ENCODE peak calls at places on chromosomes 11 and 22, in six cellular contexts. One of them, this sample, is unnamed.

GRCh38 chr11:121553367-121553766 is 100.6 kb upstream of the SORL1-AS1 start:
- DNase-seq in mesothelial cell of epicardium: no peak
- DNase-seq in HFF-Myc: no peak
- DNase-seq in AG09319: no peak
- DNase-seq in Peyer's patch: no peak
- DNase-seq in astrocyte of the cerebellum: no peak
- DNase-seq in this sample: no peak

GRCh38 chr11:121582296-121582695 is 129.5 kb upstream of the SORL1-AS1 start:
- DNase-seq in AG09319: no peak
- DNase-seq in HFF-Myc: no peak
- DNase-seq in mesothelial cell of epicardium: no peak
- DNase-seq in astrocyte of the cerebellum: no peak
- DNase-seq in Peyer's patch: no peak
- DNase-seq in this sample: no peak

GRCh38 chr11:11659567-11660341 is 37.9 kb upstream of the GALNT18 start:
- DNase-seq in AG09319: no peak
- DNase-seq in mesothelial cell of epicardium: no peak
- DNase-seq in Peyer's patch: no peak
- DNase-seq in HFF-Myc: no peak
- DNase-seq in astrocyte of the cerebellum: no peak
- DNase-seq in this sample: no peak

GRCh38 chr11:73404048-73404447 is 27.8 kb downstream of the RELT start:
- DNase-seq in AG09319: no peak
- DNase-seq in mesothelial cell of epicardium: no peak
- DNase-seq in astrocyte of the cerebellum: no peak
- DNase-seq in Peyer's patch: peak; percentile 72
- DNase-seq in HFF-Myc: no peak
- DNase-seq in this sample: peak; percentile 49

GRCh38 chr11:35343033-35343598 is 76.2 kb downstream of the SLC1A2 start:
- DNase-seq in astrocyte of the cerebellum: no peak
- DNase-seq in Peyer's patch: no peak
- DNase-seq in AG09319: no peak
- DNase-seq in HFF-Myc: no peak
- DNase-seq in mesothelial cell of epicardium: no peak
- DNase-seq in this sample: no peak

GRCh38 chr11:117815262-117815803 is 9.2 kb downstream of the FXYD2 start:
- DNase-seq in AG09319: no peak
- DNase-seq in Peyer's patch: peak; percentile 87
- DNase-seq in mesothelial cell of epicardium: no peak
- DNase-seq in HFF-Myc: no peak
- DNase-seq in astrocyte of the cerebellum: no peak
- DNase-seq in this sample: peak; percentile 55

GRCh38 chr22:37442537-37442936 is 15.3 kb upstream of the ELFN2 start:
- DNase-seq in HFF-Myc: no peak
- DNase-seq in Peyer's patch: no peak
- DNase-seq in AG09319: no peak
- DNase-seq in astrocyte of the cerebellum: no peak
- DNase-seq in mesothelial cell of epicardium: no peak
- DNase-seq in this sample: no peak

GRCh38 chr22:47923011-47923427 is 1160.6 kb downstream of the TBC1D22A start:
- DNase-seq in AG09319: no peak
- DNase-seq in HFF-Myc: no peak
- DNase-seq in astrocyte of the cerebellum: no peak
- DNase-seq in mesothelial cell of epicardium: no peak
- DNase-seq in Peyer's patch: no peak
- DNase-seq in this sample: no peak

GRCh38 chr11:121112498-121113455 is 11.7 kb downstream of the TECTA start:
- DNase-seq in Peyer's patch: peak; percentile 60
- DNase-seq in astrocyte of the cerebellum: peak; percentile 40
- DNase-seq in HFF-Myc: peak; percentile 40
- DNase-seq in AG09319: no peak
- DNase-seq in mesothelial cell of epicardium: peak; percentile 41
- DNase-seq in this sample: peak; percentile 49

GRCh38 chr11:12569499-12570040 is 104.7 kb upstream of the TEAD1 start:
- DNase-seq in astrocyte of the cerebellum: no peak
- DNase-seq in HFF-Myc: no peak
- DNase-seq in mesothelial cell of epicardium: no peak
- DNase-seq in Peyer's patch: no peak
- DNase-seq in AG09319: no peak
- DNase-seq in this sample: no peak

GRCh38 chr22:46547883-46548244 is 10.4 kb upstream of the CELSR1 start:
- DNase-seq in astrocyte of the cerebellum: no peak
- DNase-seq in mesothelial cell of epicardium: no peak
- DNase-seq in AG09319: no peak
- DNase-seq in Peyer's patch: peak; percentile 71
- DNase-seq in HFF-Myc: no peak
- DNase-seq in this sample: peak; percentile 51

GRCh38 chr11:1358286-1358685 is 31.4 kb upstream of the BRSK2 start:
- DNase-seq in mesothelial cell of epicardium: no peak
- DNase-seq in HFF-Myc: no peak
- DNase-seq in AG09319: no peak
- DNase-seq in Peyer's patch: no peak
- DNase-seq in astrocyte of the cerebellum: no peak
- DNase-seq in this sample: no peak

GRCh38 chr11:74641289-74641688 is 48.9 kb downstream of the POLD3 start:
- DNase-seq in HFF-Myc: no peak
- DNase-seq in Peyer's patch: no peak
- DNase-seq in AG09319: no peak
- DNase-seq in astrocyte of the cerebellum: no peak
- DNase-seq in mesothelial cell of epicardium: no peak
- DNase-seq in this sample: no peak

GRCh38 chr22:17846326-17846992 is 72.2 kb upstream of the BID start:
- DNase-seq in AG09319: peak; percentile 24
- DNase-seq in mesothelial cell of epicardium: no peak
- DNase-seq in astrocyte of the cerebellum: no peak
- DNase-seq in Peyer's patch: no peak
- DNase-seq in HFF-Myc: no peak
- DNase-seq in this sample: no peak

GRCh38 chr11:25943777-25944661 is 387.9 kb upstream of the ANO3 start:
- DNase-seq in mesothelial cell of epicardium: no peak
- DNase-seq in HFF-Myc: no peak
- DNase-seq in astrocyte of the cerebellum: no peak
- DNase-seq in Peyer's patch: no peak
- DNase-seq in AG09319: no peak
- DNase-seq in this sample: peak; percentile 25

GRCh38 chr11:114099392-114100178 is 40.1 kb downstream of the ZBTB16 start:
- DNase-seq in astrocyte of the cerebellum: no peak
- DNase-seq in mesothelial cell of epicardium: no peak
- DNase-seq in Peyer's patch: peak; percentile 42
- DNase-seq in AG09319: no peak
- DNase-seq in HFF-Myc: no peak
- DNase-seq in this sample: no peak

GRCh38 chr11:75703709-75704237 is 13.9 kb upstream of the MOGAT2 start:
- DNase-seq in Peyer's patch: no peak
- DNase-seq in AG09319: no peak
- DNase-seq in HFF-Myc: no peak
- DNase-seq in astrocyte of the cerebellum: no peak
- DNase-seq in mesothelial cell of epicardium: no peak
- DNase-seq in this sample: no peak

GRCh38 chr11:75376175-75376574 is 23.1 kb upstream of the RPS3 start:
- DNase-seq in Peyer's patch: no peak
- DNase-seq in mesothelial cell of epicardium: no peak
- DNase-seq in astrocyte of the cerebellum: no peak
- DNase-seq in AG09319: no peak
- DNase-seq in HFF-Myc: no peak
- DNase-seq in this sample: no peak

GRCh38 chr11:65500262-65501004 is 1.6 kb downstream of the MALAT1 start:
- DNase-seq in HFF-Myc: peak; percentile 45
- DNase-seq in mesothelial cell of epicardium: no peak
- DNase-seq in AG09319: no peak
- DNase-seq in astrocyte of the cerebellum: no peak
- DNase-seq in Peyer's patch: peak; percentile 66
- DNase-seq in this sample: peak; percentile 44

GRCh38 chr22:20239951-20240773 is 28.0 kb downstream of the RTN4R start:
- DNase-seq in Peyer's patch: no peak
- DNase-seq in mesothelial cell of epicardium: peak; percentile 55
- DNase-seq in AG09319: no peak
- DNase-seq in HFF-Myc: no peak
- DNase-seq in astrocyte of the cerebellum: no peak
- DNase-seq in this sample: no peak

GRCh38 chr11:32005786-32006406 is 85.0 kb upstream of the RCN1 start:
- DNase-seq in mesothelial cell of epicardium: no peak
- DNase-seq in astrocyte of the cerebellum: peak; percentile 29
- DNase-seq in Peyer's patch: no peak
- DNase-seq in HFF-Myc: peak; percentile 3
- DNase-seq in AG09319: no peak
- DNase-seq in this sample: no peak

GRCh38 chr11:134949121-134949591 is 537.1 kb upstream of the B3GAT1 start:
- DNase-seq in astrocyte of the cerebellum: peak; percentile 28
- DNase-seq in AG09319: no peak
- DNase-seq in Peyer's patch: no peak
- DNase-seq in HFF-Myc: peak; percentile 22
- DNase-seq in mesothelial cell of epicardium: no peak
- DNase-seq in this sample: no peak

GRCh38 chr11:35223429-35223828 is 84.5 kb downstream of the CD44 start:
- DNase-seq in Peyer's patch: no peak
- DNase-seq in astrocyte of the cerebellum: peak; percentile 32
- DNase-seq in mesothelial cell of epicardium: peak; percentile 24
- DNase-seq in AG09319: peak; percentile 69
- DNase-seq in HFF-Myc: peak; percentile 64
- DNase-seq in this sample: no peak

GRCh38 chr11:376531-377173 is 7.4 kb downstream of the B4GALNT4 start:
- DNase-seq in Peyer's patch: no peak
- DNase-seq in AG09319: no peak
- DNase-seq in HFF-Myc: no peak
- DNase-seq in astrocyte of the cerebellum: no peak
- DNase-seq in mesothelial cell of epicardium: no peak
- DNase-seq in this sample: no peak

GRCh38 chr11:64649304-64649703 is 58.3 kb downstream of the SLC22A12 start:
- DNase-seq in mesothelial cell of epicardium: no peak
- DNase-seq in astrocyte of the cerebellum: no peak
- DNase-seq in HFF-Myc: no peak
- DNase-seq in Peyer's patch: no peak
- DNase-seq in AG09319: no peak
- DNase-seq in this sample: no peak

GRCh38 chr11:85806876-85807275 is 4.1 kb downstream of the SYTL2 start:
- DNase-seq in mesothelial cell of epicardium: no peak
- DNase-seq in Peyer's patch: no peak
- DNase-seq in AG09319: no peak
- DNase-seq in HFF-Myc: no peak
- DNase-seq in astrocyte of the cerebellum: no peak
- DNase-seq in this sample: no peak

GRCh38 chr11:46846510-46846830 is 390 bp upstream of the CKAP5 start:
- DNase-seq in mesothelial cell of epicardium: no peak
- DNase-seq in AG09319: no peak
- DNase-seq in HFF-Myc: no peak
- DNase-seq in Peyer's patch: no peak
- DNase-seq in astrocyte of the cerebellum: no peak
- DNase-seq in this sample: no peak

GRCh38 chr11:120121914-120122473 is 15.9 kb downstream of the TRIM29 start:
- DNase-seq in Peyer's patch: no peak
- DNase-seq in AG09319: no peak
- DNase-seq in mesothelial cell of epicardium: no peak
- DNase-seq in HFF-Myc: no peak
- DNase-seq in astrocyte of the cerebellum: no peak
- DNase-seq in this sample: peak; percentile 24

GRCh38 chr11:79492008-79492407 is 51.2 kb upstream of the TENM4 start:
- DNase-seq in astrocyte of the cerebellum: no peak
- DNase-seq in AG09319: no peak
- DNase-seq in HFF-Myc: no peak
- DNase-seq in mesothelial cell of epicardium: no peak
- DNase-seq in Peyer's patch: no peak
- DNase-seq in this sample: no peak

GRCh38 chr11:112273066-112273465 is 12.4 kb upstream of the PLET1 start:
- DNase-seq in HFF-Myc: no peak
- DNase-seq in astrocyte of the cerebellum: no peak
- DNase-seq in mesothelial cell of epicardium: no peak
- DNase-seq in AG09319: no peak
- DNase-seq in Peyer's patch: no peak
- DNase-seq in this sample: no peak

GRCh38 chr11:112271242-112271641 is 10.6 kb upstream of the PLET1 start:
- DNase-seq in HFF-Myc: no peak
- DNase-seq in astrocyte of the cerebellum: no peak
- DNase-seq in mesothelial cell of epicardium: no peak
- DNase-seq in Peyer's patch: no peak
- DNase-seq in AG09319: no peak
- DNase-seq in this sample: no peak

GRCh38 chr11:112270551-112271180 is 10.0 kb upstream of the PLET1 start:
- DNase-seq in Peyer's patch: no peak
- DNase-seq in HFF-Myc: no peak
- DNase-seq in AG09319: no peak
- DNase-seq in astrocyte of the cerebellum: no peak
- DNase-seq in mesothelial cell of epicardium: no peak
- DNase-seq in this sample: no peak

GRCh38 chr11:112277029-112277428 is 16.4 kb upstream of the PLET1 start:
- DNase-seq in AG09319: no peak
- DNase-seq in mesothelial cell of epicardium: no peak
- DNase-seq in astrocyte of the cerebellum: no peak
- DNase-seq in Peyer's patch: no peak
- DNase-seq in HFF-Myc: no peak
- DNase-seq in this sample: no peak

GRCh38 chr11:112274007-112274783 is 13.5 kb upstream of the PLET1 start:
- DNase-seq in AG09319: no peak
- DNase-seq in astrocyte of the cerebellum: no peak
- DNase-seq in HFF-Myc: no peak
- DNase-seq in mesothelial cell of epicardium: no peak
- DNase-seq in Peyer's patch: no peak
- DNase-seq in this sample: no peak
- TF ChIP-seq CTCF in AG09319: no peak
- TF ChIP-seq CTCF in astrocyte of the cerebellum: no peak
- TF ChIP-seq CTCF in HFF-Myc: no peak
- TF ChIP-seq CTCF in mesothelial cell of epicardium: no peak
- TF ChIP-seq CTCF in Peyer's patch: no peak
- TF ChIP-seq CTCF in this sample: no peak

DNA sequence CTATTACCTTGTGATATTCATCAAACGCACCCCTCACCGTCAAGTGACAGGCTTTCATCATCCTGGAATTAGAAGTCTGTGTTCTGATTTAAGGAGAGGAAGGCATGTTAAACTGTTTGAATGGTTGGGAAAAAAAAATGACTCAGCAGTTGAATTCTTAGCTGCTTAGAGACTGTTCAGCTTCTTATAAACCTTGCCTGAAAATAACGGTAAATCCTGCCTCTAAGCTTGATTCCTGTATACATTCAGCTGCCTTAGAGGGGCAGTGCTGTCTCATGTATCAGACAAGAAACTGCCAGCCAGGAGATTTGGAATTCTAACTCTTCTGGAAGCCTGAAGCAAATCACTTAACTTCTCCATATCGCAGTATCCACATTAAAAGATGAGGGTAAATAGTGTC is 437.4 kb downstream of the JRKL start:
- DNase-seq in AG09319: no peak
- DNase-seq in HFF-Myc: no peak
- DNase-seq in Peyer's patch: no peak
- DNase-seq in astrocyte of the cerebellum: no peak
- DNase-seq in mesothelial cell of epicardium: no peak
- DNase-seq in this sample: no peak
- TF ChIP-seq CTCF in AG09319: no peak
- TF ChIP-seq CTCF in HFF-Myc: no peak
- TF ChIP-seq CTCF in Peyer's patch: no peak
- TF ChIP-seq CTCF in astrocyte of the cerebellum: no peak
- TF ChIP-seq CTCF in mesothelial cell of epicardium: no peak
- TF ChIP-seq CTCF in this sample: no peak

GRCh38 chr11:29258411-29258810 is 758.4 kb downstream of the KCNA4 start:
- DNase-seq in AG09319: no peak
- DNase-seq in Peyer's patch: no peak
- DNase-seq in mesothelial cell of epicardium: no peak
- DNase-seq in astrocyte of the cerebellum: no peak
- DNase-seq in HFF-Myc: no peak
- DNase-seq in this sample: no peak
- TF ChIP-seq CTCF in AG09319: no peak
- TF ChIP-seq CTCF in Peyer's patch: no peak
- TF ChIP-seq CTCF in mesothelial cell of epicardium: no peak
- TF ChIP-seq CTCF in astrocyte of the cerebellum: no peak
- TF ChIP-seq CTCF in HFF-Myc: no peak
- TF ChIP-seq CTCF in this sample: no peak

GRCh38 chr11:104151404-104152204 is 12.3 kb downstream of the PDGFD start:
- DNase-seq in Peyer's patch: no peak
- DNase-seq in mesothelial cell of epicardium: no peak
- DNase-seq in astrocyte of the cerebellum: no peak
- DNase-seq in AG09319: no peak
- DNase-seq in HFF-Myc: no peak
- DNase-seq in this sample: no peak
- TF ChIP-seq CTCF in Peyer's patch: peak; percentile 41
- TF ChIP-seq CTCF in mesothelial cell of epicardium: no peak
- TF ChIP-seq CTCF in astrocyte of the cerebellum: no peak
- TF ChIP-seq CTCF in AG09319: peak; percentile 13
- TF ChIP-seq CTCF in HFF-Myc: peak; percentile 3
- TF ChIP-seq CTCF in this sample: no peak